ENCODE peak calls at places on chromosome X, in four cellular contexts. I is aorta, K is astrocyte, R is fibroblast of lung. Q is an unnamed sample.
A peak's percentile ranks its signal among the peaks of the same experiment; 100 is the strongest.

GRCh38 chrX:29478336-29479069 is 736.9 kb upstream of the MAGEB2 start:
- DNase-seq in K (peak; percentile 12), R (peak; percentile 39), I (no peak), Q (no peak)

GRCh38 chrX:17839269-17839668 is 21.8 kb downstream of the RAI2 start:
- DNase-seq in I (no peak), R (no peak), K (no peak), Q (no peak)

GRCh38 chrX:154547245-154548027 is at the start of gene IKBKG:
- DNase-seq in R (peak; percentile 89), K (peak; percentile 70), I (peak; percentile 94), Q (peak; percentile 96)

GRCh38 chrX:9816094-9816700 is 30.0 kb downstream of the SHROOM2 start:
- DNase-seq in R (no peak), K (peak; percentile 38), I (no peak), Q (peak; percentile 9)

GRCh38 chrX:16023790-16024734 is 99.3 kb upstream of the GRPR start:
- DNase-seq in K (peak; percentile 67), R (no peak), I (no peak), Q (peak; percentile 46)

GRCh38 chrX:16786791-16787735 is 797 bp downstream of the TXLNG start:
- DNase-seq in I (peak; percentile 82), K (no peak), R (peak; percentile 53), Q (no peak)

GRCh38 chrX:135530097-135530496 is 9.6 kb downstream of the INTS6L start:
- DNase-seq in R (no peak), K (no peak), I (no peak), Q (no peak)

GRCh38 chrX:110051559-110051958 is 48.6 kb downstream of the TMEM164 start:
- DNase-seq in R (no peak), I (no peak), K (peak; percentile 21), Q (no peak)

GRCh38 chrX:39891781-39892180 is 206.0 kb downstream of the BCOR start:
- DNase-seq in K (no peak), R (no peak), I (no peak), Q (no peak)

GRCh38 chrX:123060986-123061385 is 123.1 kb upstream of the GRIA3 start:
- DNase-seq in I (no peak), K (no peak), R (no peak), Q (no peak)

GRCh38 chrX:123064053-123064452 is 120.0 kb upstream of the GRIA3 start:
- DNase-seq in K (no peak), R (no peak), I (no peak), Q (no peak)
- H3K27ac ChIP-seq in K (no peak overlapping the region), R (no peak overlapping the region), I (no peak overlapping the region), Q (no peak overlapping the region)

DNA sequence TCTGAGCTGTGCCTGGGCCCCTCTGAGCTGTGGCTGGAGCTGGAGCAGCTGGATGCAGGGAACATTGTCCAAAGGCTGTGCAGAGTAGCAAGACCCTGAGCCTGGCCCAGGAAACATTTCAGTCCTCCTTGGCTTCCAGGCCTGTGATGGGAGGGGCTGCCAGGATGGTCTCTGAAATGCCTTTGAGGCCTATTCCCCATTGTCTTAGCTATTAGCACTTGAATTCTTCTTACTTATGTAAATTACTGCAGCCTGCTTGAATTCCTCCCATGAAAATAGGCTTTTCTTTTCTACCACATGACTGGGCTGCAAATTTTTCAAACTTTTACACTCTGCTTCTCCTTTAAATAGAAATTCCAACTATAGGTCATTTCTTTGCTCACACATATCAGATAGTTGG is 349.8 kb upstream of the KLHL4 start:
- DNase-seq in I (no peak), K (no peak), R (no peak), Q (no peak)
- H3K27ac ChIP-seq in I (no peak overlapping the region), K (no peak overlapping the region), R (no peak overlapping the region), Q (no peak overlapping the region)

DNA sequence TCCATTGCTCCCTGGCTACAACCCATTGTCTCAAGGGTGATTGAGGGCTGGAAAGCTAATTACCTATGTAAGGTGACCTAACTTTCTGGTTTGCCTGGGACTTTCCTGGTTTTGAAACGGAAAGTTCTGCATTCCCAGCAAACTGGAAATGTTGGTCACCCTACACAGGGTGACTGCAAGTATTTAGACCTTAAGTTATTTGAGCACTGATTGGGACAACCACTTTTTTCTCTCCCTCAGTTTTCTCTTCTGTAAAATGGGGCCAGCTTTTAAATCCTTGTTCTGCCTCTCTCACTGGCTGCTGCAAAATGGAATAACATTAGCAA is 23.7 kb upstream of the MSN start:
- DNase-seq in R (no peak), I (no peak), K (no peak), Q (no peak)
- H3K27ac ChIP-seq in R (no peak overlapping the region), I (no peak overlapping the region), K (no peak overlapping the region), Q (no peak overlapping the region)

GRCh38 chrX:32443841-32444240 is 767.5 kb downstream of the DMD start:
- DNase-seq in I (no peak), R (no peak), K (no peak), Q (no peak)
- H3K27ac ChIP-seq in I (no peak overlapping the region), R (no peak overlapping the region), K (no peak overlapping the region), Q (no peak overlapping the region)

GRCh38 chrX:47574096-47574553 is 8.1 kb upstream of the TIMP1 start:
- DNase-seq in R (no peak), K (no peak), I (no peak), Q (peak; percentile 68)
- H3K27ac ChIP-seq in R (peak overlapping the region; percentile 84), K (peak overlapping the region; percentile 26), I (no peak overlapping the region), Q (peak overlapping the region; percentile 96)

Q was measured in SJSA1.